ENCODE peak calls at places on chromosome 17, in five cellular contexts. G is T-helper 17 cell; C is Daoy; V is stimulated activated CD4-positive, alpha-beta T cell treated with anti-CD3 and anti-CD28 coated beads, TNF-alpha, amount 100 ng/mL, for 48 hours; K is kidney glomerular epithelial cell. M is an unnamed sample.

GRCh38 chr17:30380106-30380420 is 1.3 kb downstream of the CPD start:
- DNase-seq in C (no peak), V (no peak), K (no peak), G (no peak), M (no peak)

GRCh38 chr17:40612510-40613244 is 34.9 kb downstream of the SMARCE1 start:
- DNase-seq in K (no peak), V (peak), G (peak), C (no peak), M (no peak)

GRCh38 chr17:65254166-65254565 is 117.0 kb downstream of the RGS9 start:
- DNase-seq in V (no peak), C (no peak), G (no peak), K (no peak), M (no peak)

GRCh38 chr17:64005734-64006167 is 7.6 kb downstream of the PRR29 start:
- DNase-seq in C (no peak), K (no peak), G (no peak), V (no peak), M (no peak)

GRCh38 chr17:34117332-34117731 is 137.8 kb upstream of the CCL2 start:
- DNase-seq in G (no peak), V (no peak), C (no peak), K (no peak), M (no peak)

GRCh38 chr17:62178579-62178978 is 113.5 kb upstream of the MED13 start:
- DNase-seq in V (no peak), C (peak), K (peak), G (no peak), M (no peak)

GRCh38 chr17:49000943-49001342 is 3.8 kb downstream of the IGF2BP1 start:
- DNase-seq in C (no peak), G (no peak), V (no peak), K (no peak), M (no peak)

GRCh38 chr17:63309021-63309420 is 137.1 kb downstream of the CYB561 start:
- DNase-seq in G (no peak), C (no peak), V (no peak), K (no peak), M (no peak)

GRCh38 chr17:41421116-41421515 is 3.3 kb downstream of the KRT37 start:
- DNase-seq in V (no peak), C (no peak), G (no peak), K (peak), M (no peak)

GRCh38 chr17:7380321-7380720 is 568 bp upstream of the TNK1 start:
- DNase-seq in K (no peak), V (no peak), G (no peak), C (peak), M (no peak)

GRCh38 chr17:67528751-67529436 is 151.8 kb downstream of the PITPNC1 start:
- DNase-seq in K (peak), C (peak), V (no peak), G (no peak), M (no peak)

GRCh38 chr17:59392973-59393679 is 61.7 kb downstream of the YPEL2 start:
- DNase-seq in G (no peak), C (no peak), V (no peak), K (no peak), M (no peak)

GRCh38 chr17:50154604-50155003 is 4.1 kb upstream of the PPP1R9B start:
- DNase-seq in K (no peak), G (no peak), C (no peak), V (no peak), M (no peak)

GRCh38 chr17:31327534-31328526 is 6.4 kb upstream of the EVI2A start:
- DNase-seq in C (peak), G (no peak), K (peak), V (no peak), M (no peak)

GRCh38 chr17:62995377-62995885 is 29.4 kb downstream of the TANC2 start:
- DNase-seq in G (no peak), K (no peak), C (peak), V (no peak), M (no peak)

GRCh38 chr17:57868775-57869598 is 19.1 kb upstream of the MRPS23 start:
- DNase-seq in G (no peak), V (no peak), C (no peak), K (no peak), M (no peak)

GRCh38 chr17:72122668-72123495 is 2.1 kb downstream of the SOX9 start:
- DNase-seq in K (no peak), C (peak), V (no peak), G (no peak), M (no peak)

GRCh38 chr17:13351046-13351445 is 250.7 kb downstream of the HS3ST3A1 start:
- DNase-seq in G (no peak), K (no peak), C (peak), V (no peak), M (no peak)

GRCh38 chr17:15999974-16000827 is 577 bp downstream of the TTC19 start:
- DNase-seq in K (no peak), C (no peak), V (peak), G (peak), M (no peak)

GRCh38 chr17:10278218-10278617 is 79.8 kb upstream of the GAS7 start:
- DNase-seq in K (no peak), G (no peak), V (no peak), C (peak), M (no peak)

GRCh38 chr17:12545877-12546513 is 119.7 kb upstream of the MYOCD start:
- DNase-seq in V (no peak), K (peak), G (no peak), C (peak), M (no peak)

GRCh38 chr17:82848022-82848592 is 8.3 kb upstream of the ZNF750 start:
- DNase-seq in C (no peak), G (no peak), K (no peak), V (no peak), M (peak)

GRCh38 chr17:3723188-3723555 is 531 bp upstream of the HASPIN start:
- DNase-seq in C (no peak), K (no peak), V (no peak), G (no peak), M (no peak)

GRCh38 chr17:68288804-68289203 is 2.1 kb downstream of the SLC16A6 start:
- DNase-seq in C (no peak), K (no peak), G (no peak), V (no peak), M (no peak)

GRCh38 chr17:60743812-60744211 is 66.2 kb downstream of the BCAS3 start:
- DNase-seq in G (no peak), V (no peak), C (no peak), K (no peak), M (no peak)

GRCh38 chr17:44522883-44523671 is 19.9 kb upstream of the GPATCH8 start:
- DNase-seq in K (peak), V (peak), C (peak), G (no peak), M (peak)

GRCh38 chr17:58338454-58338841 is 9.9 kb upstream of the TSPOAP1 start:
- DNase-seq in K (no peak), V (no peak), G (no peak), C (no peak), M (no peak)

GRCh38 chr17:72613411-72614292 is 478.8 kb downstream of the SLC39A11 start:
- DNase-seq in K (peak), V (no peak), C (peak), G (no peak), M (no peak)

GRCh38 chr17:44899074-44899782 is at the start of gene EFTUD2:
- DNase-seq in K (peak), C (peak), G (peak), V (peak), M (peak)

GRCh38 chr17:50396261-50397110 is 837 bp downstream of the LRRC59 start:
- DNase-seq in C (peak), V (no peak), G (no peak), K (peak), M (peak)

GRCh38 chr17:72597354-72598087 is 476.7 kb downstream of the SOX9 start:
- DNase-seq in V (no peak), G (no peak), K (no peak), C (no peak), M (no peak)

GRCh38 chr17:57861000-57861736 is 11.3 kb upstream of the MRPS23 start:
- DNase-seq in C (peak), V (no peak), G (no peak), K (peak), M (no peak)

GRCh38 chr17:27155866-27156265 is 138.0 kb upstream of the WSB1 start:
- DNase-seq in C (peak), K (no peak), G (no peak), V (no peak), M (no peak)

GRCh38 chr17:41002814-41003213 is 3.1 kb upstream of the KRTAP3-2 start:
- DNase-seq in V (no peak), G (no peak), K (no peak), C (no peak), M (no peak)

GRCh38 chr17:64540118-64540776 is 33.5 kb downstream of the CEP95 start:
- DNase-seq in V (no peak), K (no peak), G (no peak), C (no peak), M (no peak)